ENCODE peak calls at places on chromosomes 11 and 22, in six cellular contexts. Z is A549, X is WTC11, V is K562, P is HepG2, I is H1. K is an unnamed sample.

GRCh38 chr11:95891423-95892177 is 32.3 kb downstream of the MTMR2 start:
- DNase-seq in Z (no peak), X (no peak), V (no peak), P (no peak), I (no peak), K (no peak)

GRCh38 chr22:26168199-26168915 is 905 bp upstream of the SEZ6L start:
- DNase-seq in Z (no peak), X (no peak), V (no peak), P (no peak), I (no peak), K (no peak)

GRCh38 chr11:94147433-94147845 is 18.8 kb downstream of the PANX1 start:
- DNase-seq in Z (no peak), X (no peak), V (no peak), P (no peak), I (no peak), K (no peak)

GRCh38 chr11:60528934-60529333 is 13.7 kb downstream of the MS4A13 start:
- DNase-seq in Z (no peak), X (no peak), V (no peak), P (no peak), I (no peak), K (no peak)

GRCh38 chr11:103903621-103904323 is 132.7 kb upstream of the DDI1 start:
- DNase-seq in Z (no peak), X (no peak), V (no peak), P (no peak), I (no peak), K (no peak)

GRCh38 chr11:70205766-70206165 is 2.7 kb downstream of the FADD start:
- DNase-seq in Z (no peak), X (no peak), V (no peak), P (no peak), I (no peak), K (no peak)

GRCh38 chr11:42043312-42043711 is 583.9 kb upstream of the LRRC4C start:
- DNase-seq in Z (no peak), X (no peak), V (no peak), P (no peak), I (no peak), K (peak; percentile 58)

GRCh38 chr22:29141078-29141688 is 64.5 kb upstream of the EMID1 start:
- DNase-seq in Z (no peak), X (no peak), V (no peak), P (no peak), I (no peak), K (no peak)

GRCh38 chr11:26319906-26320305 is 12.0 kb upstream of the ANO3 start:
- DNase-seq in Z (no peak), X (peak; percentile 22), V (no peak), P (no peak), I (no peak), K (no peak)

GRCh38 chr11:134838708-134839107 is 426.7 kb upstream of the B3GAT1 start:
- DNase-seq in Z (no peak), X (no peak), V (no peak), P (no peak), I (no peak), K (no peak)

GRCh38 chr11:60912851-60913550 is 957 bp upstream of the TMEM109 start:
- DNase-seq in Z (no peak), X (no peak), V (no peak), P (no peak), I (no peak), K (peak; percentile 22)

GRCh38 chr11:117456027-117456720 is 128.5 kb downstream of the CEP164 start:
- DNase-seq in Z (no peak), X (no peak), V (no peak), P (no peak), I (no peak), K (no peak)

GRCh38 chr22:46586531-46587011 is 33.6 kb upstream of the GRAMD4 start:
- DNase-seq in Z (no peak), X (no peak), V (no peak), P (no peak), I (no peak), K (no peak)

GRCh38 chr11:126680109-126680508 is 320.5 kb downstream of the KIRREL3 start:
- DNase-seq in Z (no peak), X (no peak), V (no peak), P (no peak), I (no peak), K (no peak)

GRCh38 chr11:85132839-85133238 is 494.3 kb downstream of the DLG2 start:
- DNase-seq in Z (no peak), X (peak; percentile 23), V (no peak), P (no peak), I (no peak), K (no peak)

GRCh38 chr11:1202154-1202775 is 20.6 kb upstream of the MUC5B start:
- DNase-seq in Z (peak; percentile 69), X (peak; percentile 14), V (peak; percentile 31), P (no peak), I (no peak), K (no peak)

GRCh38 chr22:19766235-19766505 is 5.6 kb downstream of the TBX1 start:
- DNase-seq in Z (no peak), X (peak; percentile 41), V (no peak), P (no peak), I (no peak), K (no peak)

GRCh38 chr11:117479372-117479771 is 151.7 kb downstream of the CEP164 start:
- DNase-seq in Z (no peak), X (peak; percentile 63), V (peak; percentile 27), P (no peak), I (no peak), K (no peak)

GRCh38 chr11:72751293-72752087 is 718 bp downstream of the ARAP1 start:
- DNase-seq in Z (no peak), X (no peak), V (peak; percentile 66), P (no peak), I (no peak), K (no peak)

GRCh38 chr22:37018815-37019308 is 385 bp downstream of the TST start:
- DNase-seq in Z (peak; percentile 21), X (peak; percentile 72), V (no peak), P (peak; percentile 40), I (no peak), K (peak; percentile 44)

GRCh38 chr11:118998822-118999221 is 884 bp downstream of the CENATAC start:
- DNase-seq in Z (peak; percentile 50), X (no peak), V (peak; percentile 47), P (peak; percentile 81), I (no peak), K (peak; percentile 39)

GRCh38 chr11:133920109-133920990 is 36.4 kb downstream of the IGSF9B start:
- DNase-seq in Z (no peak), X (no peak), V (no peak), P (no peak), I (no peak), K (no peak)

GRCh38 chr11:117376517-117376916 is 48.9 kb downstream of the CEP164 start:
- DNase-seq in Z (no peak), X (no peak), V (no peak), P (no peak), I (no peak), K (no peak)

GRCh38 chr11:72225411-72225951 is 914 bp downstream of the INPPL1 start:
- DNase-seq in Z (no peak), X (no peak), V (no peak), P (no peak), I (no peak), K (no peak)

GRCh38 chr11:27837895-27838563 is 137.8 kb upstream of the BDNF start:
- DNase-seq in Z (no peak), X (no peak), V (no peak), P (no peak), I (no peak), K (no peak)
- TF ChIP-seq JUN in Z (no peak), X (no peak), V (no peak), P (no peak), I (no peak), K (no peak)

GRCh38 chr11:112195906-112196305 is 20.6 kb downstream of the BCO2 start:
- DNase-seq in Z (peak; percentile 11), X (no peak), V (no peak), P (no peak), I (no peak), K (no peak)
- TF ChIP-seq JUN in Z (no peak), X (no peak), V (no peak), P (no peak), I (no peak), K (no peak)

GRCh38 chr11:110356769-110357671 is 60.6 kb upstream of the RDX start:
- DNase-seq in Z (peak; percentile 92), X (no peak), V (no peak), P (peak; percentile 84), I (no peak), K (peak; percentile 56)
- TF ChIP-seq JUN in Z (peak; percentile 35), X (no peak), V (no peak), P (no peak), I (no peak), K (peak; percentile 29)

GRCh38 chr22:38655532-38656255 is 498 bp downstream of the FAM227A start:
- DNase-seq in Z (peak; percentile 30), X (no peak), V (peak; percentile 11), P (no peak), I (peak; percentile 5), K (no peak)
- TF ChIP-seq JUN in Z (no peak), X (no peak), V (no peak), P (no peak), I (no peak), K (no peak)

GRCh38 chr11:129249351-129249750 is 57.2 kb upstream of the ARHGAP32 start:
- DNase-seq in Z (peak; percentile 14), X (no peak), V (no peak), P (no peak), I (no peak), K (no peak)

GRCh38 chr11:129252621-129253020 is 60.5 kb upstream of the ARHGAP32 start:
- DNase-seq in Z (no peak), X (no peak), V (no peak), P (no peak), I (peak; percentile 23), K (no peak)

GRCh38 chr11:129248618-129249017 is 56.5 kb upstream of the ARHGAP32 start:
- DNase-seq in Z (peak; percentile 49), X (no peak), V (no peak), P (peak; percentile 77), I (no peak), K (peak; percentile 31)

GRCh38 chr11:129249923-129250322 is 57.8 kb upstream of the ARHGAP32 start:
- DNase-seq in Z (no peak), X (no peak), V (no peak), P (no peak), I (no peak), K (no peak)

DNA sequence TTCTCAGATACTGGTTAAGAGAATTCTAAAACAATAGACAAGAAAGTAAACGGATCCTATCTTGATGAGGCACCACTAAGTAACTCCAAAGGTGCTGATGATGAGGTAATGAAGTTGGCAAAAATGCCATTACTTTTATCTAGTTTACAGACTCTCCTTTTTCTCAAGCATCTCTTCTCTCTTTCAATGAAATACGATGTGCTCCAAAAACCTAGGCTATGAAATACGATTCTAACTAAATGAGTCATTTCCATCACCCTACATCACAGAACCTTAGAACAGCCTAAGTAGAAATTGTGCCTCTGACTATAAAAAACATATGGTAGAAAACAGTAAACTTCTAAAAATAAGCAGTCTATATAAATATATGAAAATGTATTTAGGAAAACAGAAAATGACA is 58.9 kb upstream of the ARHGAP32 start:
- DNase-seq in Z (no peak), X (no peak), V (no peak), P (no peak), I (no peak), K (no peak)
- TF ChIP-seq JUN in Z (no peak), X (no peak), V (no peak), P (no peak), I (no peak), K (no peak)

K was measured in endothelial cell of umbilical vein.